ENCODE peak calls at places on chromosomes 6 and 20, in six cellular contexts. One of them, this sample, is unnamed.

GRCh38 chr20:32823078-32823477 is 3.3 kb downstream of the MAPRE1 start:
- DNase-seq in AG04450: peak; percentile 39
- DNase-seq in HCT116: no peak
- DNase-seq in astrocyte: peak; percentile 75
- DNase-seq in astrocyte of the cerebellum: peak; percentile 16
- DNase-seq in A549: no peak
- DNase-seq in this sample: no peak

GRCh38 chr20:36613974-36614373 is 8.4 kb downstream of the RAB5IF start:
- DNase-seq in astrocyte: no peak
- DNase-seq in HCT116: no peak
- DNase-seq in AG04450: no peak
- DNase-seq in astrocyte of the cerebellum: no peak
- DNase-seq in A549: no peak
- DNase-seq in this sample: no peak

GRCh38 chr6:163958646-163959045 is 544.1 kb downstream of the QKI start:
- DNase-seq in astrocyte of the cerebellum: peak; percentile 74
- DNase-seq in AG04450: no peak
- DNase-seq in A549: no peak
- DNase-seq in astrocyte: peak; percentile 77
- DNase-seq in HCT116: no peak
- DNase-seq in this sample: no peak

GRCh38 chr6:154766288-154766687 is 33.1 kb downstream of the SCAF8 start:
- DNase-seq in AG04450: no peak
- DNase-seq in HCT116: no peak
- DNase-seq in A549: no peak
- DNase-seq in astrocyte of the cerebellum: no peak
- DNase-seq in astrocyte: no peak
- DNase-seq in this sample: no peak

GRCh38 chr6:119128252-119128912 is 49.9 kb upstream of the FAM184A start:
- DNase-seq in A549: no peak
- DNase-seq in AG04450: no peak
- DNase-seq in astrocyte of the cerebellum: no peak
- DNase-seq in HCT116: no peak
- DNase-seq in astrocyte: no peak
- DNase-seq in this sample: no peak

GRCh38 chr6:149963212-149963461 is 606 bp upstream of the ULBP1 start:
- DNase-seq in A549: peak; percentile 43
- DNase-seq in astrocyte of the cerebellum: no peak
- DNase-seq in AG04450: no peak
- DNase-seq in astrocyte: peak; percentile 36
- DNase-seq in HCT116: peak; percentile 66
- DNase-seq in this sample: peak; percentile 65

GRCh38 chr6:112691289-112691688 is 344.2 kb downstream of the RFPL4B start:
- DNase-seq in AG04450: peak; percentile 37
- DNase-seq in A549: peak; percentile 13
- DNase-seq in astrocyte of the cerebellum: peak; percentile 18
- DNase-seq in astrocyte: peak; percentile 96
- DNase-seq in HCT116: peak; percentile 10
- DNase-seq in this sample: no peak

GRCh38 chr20:37581246-37581645 is 53.6 kb upstream of the BLCAP start:
- DNase-seq in AG04450: no peak
- DNase-seq in A549: no peak
- DNase-seq in HCT116: no peak
- DNase-seq in astrocyte: no peak
- DNase-seq in astrocyte of the cerebellum: no peak
- DNase-seq in this sample: no peak

GRCh38 chr6:148760568-148761531 is 14.0 kb downstream of the UST start:
- DNase-seq in AG04450: peak; percentile 71
- DNase-seq in astrocyte of the cerebellum: peak; percentile 84
- DNase-seq in HCT116: no peak
- DNase-seq in A549: no peak
- DNase-seq in astrocyte: peak; percentile 92
- DNase-seq in this sample: peak; percentile 61

GRCh38 chr20:20498081-20498861 is 130.4 kb downstream of the INSM1 start:
- DNase-seq in AG04450: no peak
- DNase-seq in astrocyte of the cerebellum: peak; percentile 8
- DNase-seq in astrocyte: peak; percentile 55
- DNase-seq in HCT116: no peak
- DNase-seq in A549: no peak
- DNase-seq in this sample: peak; percentile 66

GRCh38 chr6:142300302-142300701 is 1.5 kb upstream of the ADGRG6 start:
- DNase-seq in astrocyte of the cerebellum: no peak
- DNase-seq in A549: no peak
- DNase-seq in HCT116: no peak
- DNase-seq in astrocyte: peak; percentile 27
- DNase-seq in AG04450: no peak
- DNase-seq in this sample: no peak

GRCh38 chr6:45509426-45509825 is 131.7 kb upstream of the SUPT3H start:
- DNase-seq in HCT116: no peak
- DNase-seq in A549: no peak
- DNase-seq in astrocyte of the cerebellum: no peak
- DNase-seq in astrocyte: no peak
- DNase-seq in AG04450: no peak
- DNase-seq in this sample: no peak

GRCh38 chr6:90569223-90569622 is 17.6 kb downstream of the MAP3K7 start:
- DNase-seq in A549: no peak
- DNase-seq in astrocyte of the cerebellum: no peak
- DNase-seq in astrocyte: no peak
- DNase-seq in AG04450: no peak
- DNase-seq in HCT116: no peak
- DNase-seq in this sample: no peak

GRCh38 chr6:90575267-90575666 is 11.6 kb downstream of the MAP3K7 start:
- DNase-seq in A549: no peak
- DNase-seq in astrocyte of the cerebellum: no peak
- DNase-seq in AG04450: no peak
- DNase-seq in HCT116: no peak
- DNase-seq in astrocyte: no peak
- DNase-seq in this sample: no peak

GRCh38 chr6:90578894-90579549 is 7.8 kb downstream of the MAP3K7 start:
- DNase-seq in astrocyte: peak; percentile 10
- DNase-seq in A549: no peak
- DNase-seq in astrocyte of the cerebellum: no peak
- DNase-seq in HCT116: no peak
- DNase-seq in AG04450: no peak
- DNase-seq in this sample: no peak

GRCh38 chr6:90573624-90574023 is 13.2 kb downstream of the MAP3K7 start:
- DNase-seq in A549: no peak
- DNase-seq in AG04450: no peak
- DNase-seq in astrocyte: no peak
- DNase-seq in astrocyte of the cerebellum: no peak
- DNase-seq in HCT116: no peak
- DNase-seq in this sample: no peak

GRCh38 chr6:90574610-90575009 is 12.3 kb downstream of the MAP3K7 start:
- DNase-seq in A549: no peak
- DNase-seq in astrocyte of the cerebellum: peak; percentile 32
- DNase-seq in AG04450: no peak
- DNase-seq in astrocyte: peak; percentile 1
- DNase-seq in HCT116: no peak
- DNase-seq in this sample: no peak
- TF ChIP-seq CTCF in A549: no peak
- TF ChIP-seq CTCF in astrocyte of the cerebellum: peak; percentile 12
- TF ChIP-seq CTCF in AG04450: no peak
- TF ChIP-seq CTCF in astrocyte: no peak
- TF ChIP-seq CTCF in HCT116: peak; percentile 13
- TF ChIP-seq CTCF in this sample: no peak

GRCh38 chr6:156310701-156311100 is 466.5 kb upstream of the ARID1B start:
- DNase-seq in A549: no peak
- DNase-seq in AG04450: no peak
- DNase-seq in astrocyte: no peak
- DNase-seq in HCT116: no peak
- DNase-seq in astrocyte of the cerebellum: no peak
- DNase-seq in this sample: no peak
- TF ChIP-seq CTCF in A549: no peak
- TF ChIP-seq CTCF in AG04450: no peak
- TF ChIP-seq CTCF in astrocyte: no peak
- TF ChIP-seq CTCF in HCT116: no peak
- TF ChIP-seq CTCF in astrocyte of the cerebellum: no peak
- TF ChIP-seq CTCF in this sample: no peak

DNA sequence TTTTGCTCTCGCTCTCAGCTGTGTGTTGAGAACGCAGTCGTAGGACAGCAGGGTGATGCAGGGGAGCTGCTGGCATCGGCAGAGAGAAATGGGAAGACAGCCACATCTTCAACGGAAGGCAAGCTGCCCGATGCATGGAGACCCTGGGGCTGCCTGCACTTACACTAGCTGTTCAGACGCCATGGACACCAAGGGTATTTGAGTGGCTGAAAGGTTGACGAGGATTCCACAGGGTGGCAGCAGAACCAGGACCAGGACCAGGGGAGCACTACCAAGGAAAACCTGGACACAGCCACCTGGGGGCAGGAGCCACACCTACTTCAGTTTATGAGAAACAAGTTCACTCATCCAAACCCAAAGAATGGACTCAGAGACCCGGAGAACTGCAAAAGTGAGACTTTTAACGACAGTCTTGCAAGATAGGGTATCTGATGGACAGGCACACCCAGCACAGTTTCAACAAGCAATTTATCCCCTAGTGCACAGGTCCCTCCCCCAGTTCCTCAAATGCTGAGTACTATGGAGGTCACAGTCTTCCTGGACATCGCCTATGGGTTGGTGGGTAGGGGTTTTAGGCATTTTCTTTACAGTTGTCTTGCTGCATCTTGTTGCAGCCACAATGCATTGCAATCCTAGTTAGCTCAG is 56.3 kb upstream of the ENTPD6 start:
- DNase-seq in astrocyte of the cerebellum: no peak
- DNase-seq in astrocyte: no peak
- DNase-seq in HCT116: peak; percentile 32
- DNase-seq in A549: no peak
- DNase-seq in AG04450: no peak
- DNase-seq in this sample: no peak
- TF ChIP-seq CTCF in astrocyte of the cerebellum: no peak
- TF ChIP-seq CTCF in astrocyte: no peak
- TF ChIP-seq CTCF in HCT116: peak; percentile 52
- TF ChIP-seq CTCF in A549: peak; percentile 22
- TF ChIP-seq CTCF in AG04450: no peak
- TF ChIP-seq CTCF in this sample: no peak

DNA sequence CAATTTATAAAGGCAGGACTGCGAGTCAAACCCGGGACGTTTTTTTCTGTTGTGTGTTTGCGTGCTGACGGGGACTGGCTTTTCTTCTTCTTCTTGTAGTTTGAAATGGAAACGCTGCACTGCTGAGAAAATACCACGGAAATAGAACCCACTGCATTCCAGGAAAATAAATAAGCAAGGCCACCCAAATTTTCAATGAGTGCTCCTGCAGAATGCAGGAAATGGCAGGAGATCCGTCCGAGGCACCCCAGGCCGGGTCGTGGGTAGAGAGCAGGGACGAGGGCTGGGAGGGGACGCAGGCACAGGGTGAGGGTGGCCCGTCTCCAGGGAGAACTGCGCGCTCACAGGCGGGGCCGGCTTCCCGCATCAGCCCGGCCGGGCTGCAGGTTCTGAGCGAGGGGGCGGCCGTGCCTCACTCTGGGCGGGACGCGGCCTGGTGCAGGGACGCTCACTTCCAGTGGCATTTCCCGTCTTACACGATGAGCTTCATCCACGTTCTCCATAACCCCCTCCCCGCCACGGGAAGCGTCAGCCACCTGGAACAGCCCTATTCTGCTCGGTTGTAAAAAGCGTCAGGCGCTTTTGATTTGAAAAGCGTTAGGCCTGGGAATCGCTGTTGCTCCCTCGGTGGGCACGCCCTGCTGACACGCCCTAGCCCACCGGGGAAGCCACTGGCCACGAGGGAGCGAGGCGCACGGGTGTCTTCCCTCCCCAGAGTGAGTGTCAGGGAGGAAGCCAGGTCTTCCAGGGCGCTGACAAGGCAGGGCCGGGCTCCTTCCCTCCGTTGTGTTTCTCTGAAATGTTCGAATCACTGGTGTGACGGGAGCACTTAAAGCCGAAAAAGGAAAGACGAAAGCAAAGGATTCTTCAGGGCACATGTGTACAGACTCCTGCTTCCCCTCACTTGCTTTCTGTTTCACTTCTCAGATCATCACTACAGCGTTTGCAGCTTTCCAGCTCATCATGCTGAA is 17.9 kb upstream of the EXOC2 start:
- DNase-seq in AG04450: no peak
- DNase-seq in astrocyte of the cerebellum: peak; percentile 26
- DNase-seq in A549: peak; percentile 19
- DNase-seq in HCT116: no peak
- DNase-seq in astrocyte: peak; percentile 57
- DNase-seq in this sample: peak; percentile 50
- TF ChIP-seq CTCF in AG04450: no peak
- TF ChIP-seq CTCF in astrocyte of the cerebellum: no peak
- TF ChIP-seq CTCF in A549: no peak
- TF ChIP-seq CTCF in HCT116: no peak
- TF ChIP-seq CTCF in astrocyte: no peak
- TF ChIP-seq CTCF in this sample: no peak

GRCh38 chr6:109071125-109071917 is 23.3 kb downstream of the SESN1 start:
- DNase-seq in astrocyte of the cerebellum: no peak
- DNase-seq in astrocyte: no peak
- DNase-seq in HCT116: no peak
- DNase-seq in AG04450: no peak
- DNase-seq in A549: no peak
- DNase-seq in this sample: no peak

GRCh38 chr6:109076421-109076820 is 18.2 kb downstream of the SESN1 start:
- DNase-seq in AG04450: no peak
- DNase-seq in astrocyte: no peak
- DNase-seq in HCT116: no peak
- DNase-seq in astrocyte of the cerebellum: no peak
- DNase-seq in A549: no peak
- DNase-seq in this sample: no peak

GRCh38 chr6:109069746-109070145 is 24.9 kb downstream of the SESN1 start:
- DNase-seq in astrocyte: no peak
- DNase-seq in AG04450: no peak
- DNase-seq in A549: no peak
- DNase-seq in astrocyte of the cerebellum: no peak
- DNase-seq in HCT116: no peak
- DNase-seq in this sample: no peak

GRCh38 chr6:109075934-109076333 is 18.7 kb downstream of the SESN1 start:
- DNase-seq in A549: no peak
- DNase-seq in HCT116: no peak
- DNase-seq in AG04450: no peak
- DNase-seq in astrocyte: peak; percentile 35
- DNase-seq in astrocyte of the cerebellum: no peak
- DNase-seq in this sample: no peak

DNA sequence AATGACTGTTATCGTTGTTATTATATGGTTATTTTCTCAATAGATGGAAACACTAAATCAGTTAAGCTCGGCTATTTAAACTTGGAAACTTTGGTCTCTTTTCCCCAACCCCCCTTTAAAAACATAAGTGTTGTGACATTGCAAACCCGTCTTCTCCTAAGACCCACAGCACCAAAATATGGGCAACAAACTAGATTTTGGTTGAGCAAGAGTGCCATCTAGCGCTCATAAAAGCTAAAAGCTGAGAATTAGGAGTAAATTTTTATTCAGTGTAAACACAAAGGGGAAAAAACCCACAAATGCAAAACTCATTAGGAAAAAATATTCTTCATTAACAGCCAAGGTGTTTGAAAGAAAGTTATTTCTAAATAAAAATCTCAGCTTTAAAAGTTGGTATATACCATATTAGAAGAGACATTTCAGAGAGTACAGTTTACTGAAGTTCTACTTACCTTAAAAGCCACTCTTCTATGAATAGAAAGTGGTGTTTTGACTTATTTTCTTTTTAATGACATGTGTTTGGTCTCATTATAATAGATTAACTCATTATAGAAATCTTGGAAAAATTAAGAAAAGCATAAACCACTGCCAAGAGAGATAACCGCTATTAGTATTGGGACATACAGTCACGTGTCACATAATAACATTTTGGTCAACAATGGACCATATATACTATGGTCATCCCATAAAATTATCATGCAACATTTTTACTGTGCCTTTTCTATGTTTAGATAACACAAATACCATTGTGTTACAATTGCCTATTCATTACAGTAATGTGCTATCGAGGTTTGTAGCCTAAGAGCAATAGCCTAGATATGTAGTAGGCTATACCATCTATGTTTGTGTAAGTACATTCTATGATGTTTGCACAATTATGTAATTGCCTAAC is 21.1 kb downstream of the SESN1 start:
- DNase-seq in A549: peak; percentile 15
- DNase-seq in astrocyte of the cerebellum: peak; percentile 72
- DNase-seq in HCT116: peak; percentile 56
- DNase-seq in AG04450: peak; percentile 46
- DNase-seq in astrocyte: peak; percentile 37
- DNase-seq in this sample: no peak
- TF ChIP-seq CTCF in A549: peak; percentile 73
- TF ChIP-seq CTCF in astrocyte of the cerebellum: peak; percentile 50
- TF ChIP-seq CTCF in HCT116: peak; percentile 54
- TF ChIP-seq CTCF in AG04450: peak; percentile 63
- TF ChIP-seq CTCF in astrocyte: peak; percentile 73
- TF ChIP-seq CTCF in this sample: peak; percentile 66

This sample was measured in glutamatergic neuron.